ENCODE peak calls at places on chromosomes 4 and X, in nine cellular contexts. One of them, this sample, is unnamed.
A peak's percentile ranks its signal among the peaks of the same experiment; 100 is the strongest.

GRCh38 chr4:76811604-76812412 is 86.1 kb downstream of the SOWAHB start:
- DNase-seq in effector memory CD8-positive, alpha-beta T cell: no peak
- DNase-seq in GM23338: peak; percentile 15
- DNase-seq in right atrium auricular region: no peak
- DNase-seq in activated gamma-delta T cell treated with Interleukin-2 at 50 U/mL for 16 hours: no peak
- DNase-seq in GM04504: peak; percentile 73
- DNase-seq in activated CD4-positive, alpha-beta memory T cell treated with anti-CD3 and anti-CD28 coated beads for 36 hours: no peak
- DNase-seq in NCI-H1436: no peak
- DNase-seq in pons: no peak
- DNase-seq in this sample: no peak

GRCh38 chr4:134122903-134123302 is 78.7 kb downstream of the PABPC4L start:
- DNase-seq in effector memory CD8-positive, alpha-beta T cell: no peak
- DNase-seq in GM23338: no peak
- DNase-seq in right atrium auricular region: no peak
- DNase-seq in activated gamma-delta T cell treated with Interleukin-2 at 50 U/mL for 16 hours: no peak
- DNase-seq in GM04504: no peak
- DNase-seq in activated CD4-positive, alpha-beta memory T cell treated with anti-CD3 and anti-CD28 coated beads for 36 hours: no peak
- DNase-seq in NCI-H1436: no peak
- DNase-seq in pons: no peak
- DNase-seq in this sample: no peak

GRCh38 chrX:100673397-100673953 is 29.5 kb downstream of the SRPX2 start:
- DNase-seq in effector memory CD8-positive, alpha-beta T cell: no peak
- DNase-seq in GM23338: no peak
- DNase-seq in right atrium auricular region: no peak
- DNase-seq in activated gamma-delta T cell treated with Interleukin-2 at 50 U/mL for 16 hours: no peak
- DNase-seq in GM04504: no peak
- DNase-seq in activated CD4-positive, alpha-beta memory T cell treated with anti-CD3 and anti-CD28 coated beads for 36 hours: no peak
- DNase-seq in NCI-H1436: no peak
- DNase-seq in pons: no peak
- DNase-seq in this sample: no peak

GRCh38 chrX:31136144-31136572 is 64.3 kb upstream of the FTHL17 start:
- DNase-seq in effector memory CD8-positive, alpha-beta T cell: no peak
- DNase-seq in GM23338: no peak
- DNase-seq in right atrium auricular region: no peak
- DNase-seq in activated gamma-delta T cell treated with Interleukin-2 at 50 U/mL for 16 hours: no peak
- DNase-seq in GM04504: no peak
- DNase-seq in activated CD4-positive, alpha-beta memory T cell treated with anti-CD3 and anti-CD28 coated beads for 36 hours: no peak
- DNase-seq in NCI-H1436: no peak
- DNase-seq in pons: no peak
- DNase-seq in this sample: peak; percentile 4

GRCh38 chrX:6904178-6904577 is 243.3 kb upstream of the STS start:
- DNase-seq in effector memory CD8-positive, alpha-beta T cell: no peak
- DNase-seq in GM23338: no peak
- DNase-seq in right atrium auricular region: no peak
- DNase-seq in activated gamma-delta T cell treated with Interleukin-2 at 50 U/mL for 16 hours: no peak
- DNase-seq in GM04504: no peak
- DNase-seq in activated CD4-positive, alpha-beta memory T cell treated with anti-CD3 and anti-CD28 coated beads for 36 hours: no peak
- DNase-seq in NCI-H1436: no peak
- DNase-seq in pons: no peak
- DNase-seq in this sample: no peak

GRCh38 chrX:150357790-150358189 is 5.3 kb upstream of the MAMLD1 start:
- DNase-seq in effector memory CD8-positive, alpha-beta T cell: no peak
- DNase-seq in GM23338: no peak
- DNase-seq in right atrium auricular region: peak; percentile 36
- DNase-seq in activated gamma-delta T cell treated with Interleukin-2 at 50 U/mL for 16 hours: no peak
- DNase-seq in GM04504: no peak
- DNase-seq in activated CD4-positive, alpha-beta memory T cell treated with anti-CD3 and anti-CD28 coated beads for 36 hours: no peak
- DNase-seq in NCI-H1436: no peak
- DNase-seq in pons: no peak
- DNase-seq in this sample: no peak

GRCh38 chrX:147914609-147915008 is 2.9 kb downstream of the FMR1 start:
- DNase-seq in effector memory CD8-positive, alpha-beta T cell: no peak
- DNase-seq in GM23338: no peak
- DNase-seq in right atrium auricular region: no peak
- DNase-seq in activated gamma-delta T cell treated with Interleukin-2 at 50 U/mL for 16 hours: no peak
- DNase-seq in GM04504: no peak
- DNase-seq in activated CD4-positive, alpha-beta memory T cell treated with anti-CD3 and anti-CD28 coated beads for 36 hours: no peak
- DNase-seq in NCI-H1436: no peak
- DNase-seq in pons: no peak
- DNase-seq in this sample: no peak

GRCh38 chr4:74874785-74875367 is 58.0 kb upstream of the PARM1 start:
- DNase-seq in effector memory CD8-positive, alpha-beta T cell: peak; percentile 1
- DNase-seq in GM23338: peak; percentile 89
- DNase-seq in right atrium auricular region: no peak
- DNase-seq in activated gamma-delta T cell treated with Interleukin-2 at 50 U/mL for 16 hours: no peak
- DNase-seq in GM04504: peak; percentile 46
- DNase-seq in activated CD4-positive, alpha-beta memory T cell treated with anti-CD3 and anti-CD28 coated beads for 36 hours: no peak
- DNase-seq in NCI-H1436: peak; percentile 65
- DNase-seq in pons: peak; percentile 90
- DNase-seq in this sample: peak; percentile 19

GRCh38 chr4:67765401-67765800 is 11.2 kb upstream of the GNRHR start:
- DNase-seq in effector memory CD8-positive, alpha-beta T cell: no peak
- DNase-seq in GM23338: no peak
- DNase-seq in right atrium auricular region: no peak
- DNase-seq in activated gamma-delta T cell treated with Interleukin-2 at 50 U/mL for 16 hours: no peak
- DNase-seq in GM04504: no peak
- DNase-seq in activated CD4-positive, alpha-beta memory T cell treated with anti-CD3 and anti-CD28 coated beads for 36 hours: no peak
- DNase-seq in NCI-H1436: no peak
- DNase-seq in pons: no peak
- DNase-seq in this sample: no peak

This sample was measured in GM19239.